ENCODE peak calls at places on chromosomes 7 and 10, in nine cellular contexts. One of them, this sample, is unnamed.

GRCh38 chr7:85021090-85021704 is 165.7 kb downstream of the SEMA3D start:
- DNase-seq in kidney tubule cell: peak; percentile 18
- DNase-seq in Panc1: no peak
- DNase-seq in mesothelial cell of epicardium: no peak
- DNase-seq in activated CD8-positive, alpha-beta memory T cell treated with anti-CD3 and anti-CD28 coated beads for 48 hours: no peak
- DNase-seq in fibroblast of lung: no peak
- DNase-seq in mucosa of gallbladder: no peak
- DNase-seq in ascending aorta: no peak
- DNase-seq in RCC 7860: no peak
- DNase-seq in this sample: peak; percentile 13

GRCh38 chr7:102080371-102081243 is 206.1 kb upstream of the SH2B2 start:
- DNase-seq in Panc1: no peak
- DNase-seq in fibroblast of lung: no peak
- DNase-seq in activated CD8-positive, alpha-beta memory T cell treated with anti-CD3 and anti-CD28 coated beads for 48 hours: no peak
- DNase-seq in RCC 7860: no peak
- DNase-seq in ascending aorta: no peak
- DNase-seq in mucosa of gallbladder: no peak
- DNase-seq in kidney tubule cell: no peak
- DNase-seq in mesothelial cell of epicardium: no peak
- DNase-seq in this sample: no peak

GRCh38 chr10:130957978-130958377 is 353.5 kb downstream of the TCERG1L start:
- DNase-seq in fibroblast of lung: no peak
- DNase-seq in RCC 7860: no peak
- DNase-seq in mesothelial cell of epicardium: no peak
- DNase-seq in Panc1: no peak
- DNase-seq in mucosa of gallbladder: no peak
- DNase-seq in ascending aorta: no peak
- DNase-seq in activated CD8-positive, alpha-beta memory T cell treated with anti-CD3 and anti-CD28 coated beads for 48 hours: no peak
- DNase-seq in kidney tubule cell: no peak
- DNase-seq in this sample: no peak

GRCh38 chr7:42070068-42070467 is 166.9 kb downstream of the GLI3 start:
- DNase-seq in ascending aorta: no peak
- DNase-seq in activated CD8-positive, alpha-beta memory T cell treated with anti-CD3 and anti-CD28 coated beads for 48 hours: no peak
- DNase-seq in mesothelial cell of epicardium: no peak
- DNase-seq in mucosa of gallbladder: no peak
- DNase-seq in fibroblast of lung: peak; percentile 56
- DNase-seq in RCC 7860: no peak
- DNase-seq in kidney tubule cell: peak; percentile 48
- DNase-seq in Panc1: no peak
- DNase-seq in this sample: peak; percentile 48

GRCh38 chr7:74542558-74543117 is 88.9 kb downstream of the GTF2IRD1 start:
- DNase-seq in RCC 7860: no peak
- DNase-seq in fibroblast of lung: peak; percentile 5
- DNase-seq in kidney tubule cell: no peak
- DNase-seq in mucosa of gallbladder: no peak
- DNase-seq in ascending aorta: no peak
- DNase-seq in mesothelial cell of epicardium: peak; percentile 43
- DNase-seq in Panc1: no peak
- DNase-seq in activated CD8-positive, alpha-beta memory T cell treated with anti-CD3 and anti-CD28 coated beads for 48 hours: no peak
- DNase-seq in this sample: no peak

GRCh38 chr10:13859979-13860619 is 273.3 kb downstream of the PRPF18 start:
- DNase-seq in RCC 7860: no peak
- DNase-seq in activated CD8-positive, alpha-beta memory T cell treated with anti-CD3 and anti-CD28 coated beads for 48 hours: no peak
- DNase-seq in Panc1: no peak
- DNase-seq in kidney tubule cell: no peak
- DNase-seq in mucosa of gallbladder: no peak
- DNase-seq in ascending aorta: no peak
- DNase-seq in mesothelial cell of epicardium: no peak
- DNase-seq in fibroblast of lung: peak; percentile 29
- DNase-seq in this sample: peak; percentile 61

GRCh38 chr7:75732764-75733630 is 5.7 kb downstream of the HIP1 start:
- DNase-seq in fibroblast of lung: peak; percentile 93
- DNase-seq in activated CD8-positive, alpha-beta memory T cell treated with anti-CD3 and anti-CD28 coated beads for 48 hours: no peak
- DNase-seq in ascending aorta: no peak
- DNase-seq in mucosa of gallbladder: no peak
- DNase-seq in Panc1: no peak
- DNase-seq in mesothelial cell of epicardium: no peak
- DNase-seq in kidney tubule cell: peak; percentile 80
- DNase-seq in RCC 7860: peak; percentile 98
- DNase-seq in this sample: peak; percentile 97

GRCh38 chr7:151233111-151233701 is 923 bp downstream of the CHPF2 start:
- DNase-seq in RCC 7860: peak; percentile 84
- DNase-seq in activated CD8-positive, alpha-beta memory T cell treated with anti-CD3 and anti-CD28 coated beads for 48 hours: peak; percentile 58
- DNase-seq in mucosa of gallbladder: no peak
- DNase-seq in fibroblast of lung: peak; percentile 88
- DNase-seq in kidney tubule cell: peak; percentile 85
- DNase-seq in mesothelial cell of epicardium: no peak
- DNase-seq in Panc1: no peak
- DNase-seq in ascending aorta: peak; percentile 56
- DNase-seq in this sample: peak; percentile 85

GRCh38 chr7:45911311-45911710 is 9.8 kb downstream of the IGFBP3 start:
- DNase-seq in Panc1: no peak
- DNase-seq in RCC 7860: no peak
- DNase-seq in mucosa of gallbladder: no peak
- DNase-seq in kidney tubule cell: peak; percentile 59
- DNase-seq in activated CD8-positive, alpha-beta memory T cell treated with anti-CD3 and anti-CD28 coated beads for 48 hours: no peak
- DNase-seq in ascending aorta: no peak
- DNase-seq in mesothelial cell of epicardium: no peak
- DNase-seq in fibroblast of lung: no peak
- DNase-seq in this sample: no peak

GRCh38 chr10:123316776-123317175 is 162.6 kb downstream of the BUB3 start:
- DNase-seq in fibroblast of lung: no peak
- DNase-seq in ascending aorta: no peak
- DNase-seq in mucosa of gallbladder: no peak
- DNase-seq in mesothelial cell of epicardium: no peak
- DNase-seq in kidney tubule cell: no peak
- DNase-seq in activated CD8-positive, alpha-beta memory T cell treated with anti-CD3 and anti-CD28 coated beads for 48 hours: no peak
- DNase-seq in RCC 7860: no peak
- DNase-seq in Panc1: no peak
- DNase-seq in this sample: no peak

GRCh38 chr7:13099197-13099795 is 411.9 kb downstream of the ARL4A start:
- DNase-seq in kidney tubule cell: peak; percentile 58
- DNase-seq in Panc1: peak; percentile 72
- DNase-seq in fibroblast of lung: peak; percentile 33
- DNase-seq in mucosa of gallbladder: no peak
- DNase-seq in mesothelial cell of epicardium: no peak
- DNase-seq in ascending aorta: no peak
- DNase-seq in RCC 7860: peak; percentile 62
- DNase-seq in activated CD8-positive, alpha-beta memory T cell treated with anti-CD3 and anti-CD28 coated beads for 48 hours: no peak
- DNase-seq in this sample: no peak

This sample was measured in HFFc6.